ENCODE peak calls at places on chromosomes 5 and 9, in nine cellular contexts. E is ovary, W is GM23248, T is Panc1, O is neural progenitor cell, N is A549, M is fibroblast of lung, P is tibial artery, G is psoas muscle. D is an unnamed sample. For H3K4me1, the result is how much of the 10 kb centered on the place peaks cover.

GRCh38 chr9:70407081-70407503 is 7.4 kb downstream of the KLF9 start:
- DNase-seq in W (peak), G (no peak), N (peak), M (peak), O (no peak), E (peak), T (no peak), P (no peak), D (no peak)

GRCh38 chr9:137241490-137242328 is 622 bp downstream of the TUBB4B start:
- DNase-seq in T (no peak), W (peak), E (peak), P (peak), N (no peak), G (peak), O (peak), M (peak), D (no peak)

GRCh38 chr9:133101356-133102189 is 19.5 kb downstream of the RALGDS start:
- DNase-seq in G (no peak), N (no peak), O (no peak), T (no peak), W (no peak), M (no peak), P (peak), E (no peak), D (no peak)

GRCh38 chr5:163503106-163504090 is 2.0 kb upstream of the MAT2B start:
- DNase-seq in O (peak), P (peak), W (peak), M (peak), N (peak), E (peak), T (no peak), G (peak), D (peak)

GRCh38 chr5:1406681-1407640 is 38.3 kb downstream of the SLC6A3 start:
- DNase-seq in W (no peak), G (peak), E (no peak), O (no peak), M (no peak), N (no peak), P (peak), T (no peak), D (no peak)

GRCh38 chr5:13591621-13592020 is 352.9 kb downstream of the DNAH5 start:
- DNase-seq in E (no peak), G (no peak), P (no peak), O (no peak), M (peak), W (peak), T (no peak), N (peak), D (no peak)

GRCh38 chr9:38278931-38279532 is 113.5 kb upstream of the ALDH1B1 start:
- DNase-seq in P (no peak), T (no peak), W (no peak), E (no peak), M (no peak), N (no peak), G (no peak), O (no peak), D (no peak)

GRCh38 chr9:120768247-120768646 is 25.0 kb downstream of the FBXW2 start:
- DNase-seq in W (no peak), G (no peak), M (no peak), P (no peak), T (no peak), N (no peak), O (no peak), E (no peak), D (no peak)

GRCh38 chr9:34991833-34992375 is 2.4 kb downstream of the DNAJB5 start:
- DNase-seq in P (peak), T (no peak), W (peak), O (peak), E (no peak), N (peak), G (peak), M (peak), D (no peak)

GRCh38 chr9:73153793-73154227 is 2.1 kb downstream of the ANXA1 start:
- DNase-seq in N (peak), M (peak), P (no peak), G (no peak), T (no peak), E (no peak), O (no peak), W (peak), D (no peak)
- H3K4me1 ChIP-seq in N (under half), M (under half), P (under half), G (under half), T (under half), E (under half), O (under half), W (half or more), D (under half)

GRCh38 chr5:39200081-39200480 is 19.3 kb downstream of the FYB1 start:
- DNase-seq in G (no peak), N (no peak), W (no peak), M (no peak), T (no peak), O (no peak), E (no peak), P (no peak), D (no peak)
- H3K4me1 ChIP-seq in G (under half), N (under half), W (under half), M (under half), T (under half), O (under half), E (under half), P (under half), D (under half)

GRCh38 chr9:117715411-117715989 is 11.3 kb downstream of the TLR4 start:
- DNase-seq in P (no peak), E (no peak), T (no peak), N (no peak), G (no peak), O (no peak), W (peak), M (no peak), D (no peak)
- H3K4me1 ChIP-seq in P (under half), E (under half), T (under half), N (under half), G (under half), O (under half), W (under half), M (under half), D (under half)

DNA sequence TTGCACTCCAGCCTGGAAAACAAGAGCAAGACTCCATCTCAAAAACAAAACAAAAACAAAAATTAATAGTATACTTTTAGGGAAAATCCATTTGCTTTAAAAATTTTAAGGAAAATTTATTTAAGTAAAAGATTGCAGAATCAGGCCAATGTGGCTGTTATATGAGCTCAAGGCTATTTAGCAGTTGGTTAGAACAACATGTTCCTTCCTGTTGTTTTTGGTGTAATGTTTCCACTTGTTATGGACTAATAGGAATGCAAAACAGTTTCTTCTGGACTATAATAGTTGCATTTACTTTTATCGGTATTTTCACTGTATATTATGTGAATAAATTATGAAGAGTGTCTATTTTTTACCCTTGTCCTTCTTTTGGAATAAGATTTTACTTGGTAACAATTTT is 3.0 kb upstream of the CDC42SE2 start:
- DNase-seq in N (no peak), M (no peak), T (no peak), W (no peak), O (no peak), E (no peak), G (no peak), P (no peak), D (no peak)
- H3K4me1 ChIP-seq in N (under half), M (under half), T (under half), W (under half), O (under half), E (under half), G (under half), P (under half), D (under half)

GRCh38 chr5:96381526-96381925 is 51.5 kb downstream of the PCSK1 start:
- DNase-seq in T (no peak), E (no peak), W (no peak), N (peak), G (no peak), M (no peak), P (no peak), O (peak), D (no peak)
- H3K4me1 ChIP-seq in T (under half), E (under half), W (under half), N (under half), G (under half), M (under half), P (under half), O (under half), D (under half)

DNA sequence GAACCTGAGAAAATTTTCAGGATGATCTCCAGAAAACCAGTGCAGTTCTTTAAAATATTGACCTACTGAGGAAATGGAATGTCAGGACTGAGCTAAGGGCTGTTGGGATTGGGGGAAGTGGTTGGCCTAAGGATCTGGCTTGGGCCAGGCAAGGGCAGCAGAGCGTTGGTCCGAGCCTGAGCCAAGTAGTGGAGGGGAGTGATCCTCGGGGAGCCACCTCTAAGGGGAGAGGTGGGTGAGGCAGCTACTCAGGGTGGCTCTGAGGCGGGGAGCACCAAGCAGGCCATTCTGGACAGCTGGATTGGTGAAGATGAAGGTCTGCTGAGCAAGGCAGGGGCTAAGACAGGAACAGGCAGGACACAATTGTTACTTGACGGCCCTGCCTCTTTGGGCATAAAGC is 11.5 kb downstream of the CAMK4 start:
- DNase-seq in G (no peak), M (no peak), E (no peak), W (no peak), N (no peak), P (no peak), T (no peak), O (no peak), D (no peak)
- H3K4me1 ChIP-seq in G (under half), M (under half), E (under half), W (under half), N (under half), P (under half), T (under half), O (under half), D (under half)

DNA sequence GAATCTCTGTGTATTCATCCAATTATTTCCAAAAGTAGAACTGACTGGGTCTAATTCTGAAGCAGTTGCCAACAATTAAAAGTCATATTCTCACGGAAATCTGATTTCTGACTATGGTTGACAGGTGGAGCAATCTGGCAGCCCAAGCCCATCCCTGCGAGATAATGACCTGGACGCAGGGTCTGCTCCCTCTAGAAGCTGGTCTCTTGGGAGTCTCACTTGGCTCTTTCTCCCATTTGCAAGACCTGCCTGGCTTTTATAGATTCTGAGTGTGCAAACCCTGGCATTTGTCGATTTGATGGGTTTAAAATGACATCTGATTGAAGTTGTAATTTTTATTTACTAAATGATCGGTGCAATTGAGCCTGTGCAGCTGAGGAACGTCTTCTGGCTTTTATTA is 49.4 kb upstream of the NEURL1B start:
- DNase-seq in G (no peak), M (no peak), T (no peak), E (no peak), P (peak), O (no peak), N (no peak), W (no peak), D (no peak)
- H3K4me1 ChIP-seq in G (under half), M (under half), T (under half), E (under half), P (under half), O (under half), N (under half), W (under half), D (under half)

DNA sequence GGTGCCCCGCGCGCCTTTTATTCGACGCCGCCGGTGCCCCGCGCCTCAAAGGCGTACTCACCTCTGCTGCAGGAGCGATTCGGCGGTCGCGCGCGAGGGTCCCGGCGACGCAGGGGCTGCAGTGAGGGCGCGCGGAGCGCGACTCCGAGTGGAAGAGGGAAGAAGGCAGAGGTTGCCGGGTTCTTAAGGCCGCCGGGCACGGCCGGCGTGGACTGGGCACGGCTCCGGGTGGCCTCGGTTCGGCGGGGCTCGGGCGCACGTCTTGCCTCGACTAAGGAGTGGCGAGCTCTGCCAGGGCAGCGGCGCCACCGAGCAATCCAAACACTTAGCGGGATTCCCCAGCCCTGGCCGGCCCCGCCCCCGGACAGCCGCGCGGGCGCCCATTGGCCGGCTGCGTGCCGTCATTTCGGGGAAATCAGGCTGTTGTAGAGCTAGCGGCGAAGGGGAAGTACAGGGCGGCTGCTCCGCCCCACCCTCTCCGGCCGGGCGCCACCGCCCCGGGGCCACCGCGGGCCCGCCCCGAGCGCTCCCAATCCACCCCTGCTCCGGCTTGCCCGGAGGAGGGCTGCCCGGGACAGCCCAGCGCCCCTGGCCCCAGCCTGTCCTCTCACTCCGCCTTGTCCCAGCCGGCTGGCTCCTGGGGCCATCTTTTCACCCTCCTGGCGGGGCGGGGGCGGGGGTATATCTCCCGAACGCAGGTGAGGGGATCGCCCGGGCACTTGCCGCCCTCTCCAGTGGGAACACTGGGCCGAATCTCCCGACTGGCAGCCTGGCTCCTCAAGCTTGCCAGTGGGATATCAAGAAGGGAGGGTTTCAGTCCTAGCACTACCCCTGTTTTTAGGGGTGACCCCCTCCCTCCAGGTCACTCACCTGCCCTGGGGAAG is at the start of gene IRF1:
- DNase-seq in E (peak), G (peak), M (peak), N (peak), O (peak), T (no peak), W (peak), P (peak), D (peak)
- H3K4me1 ChIP-seq in E (under half), G (under half), M (under half), N (under half), O (under half), T (under half), W (under half), P (under half), D (under half)

D was measured in SJCRH30.